ENCODE peak calls at places on chromosomes 13 and 19, in four cellular contexts. One of them, this sample, is unnamed.

GRCh38 chr19:4597975-4598671 is 38.6 kb upstream of the SEMA6B start:
- DNase-seq in GM04504: no peak
- DNase-seq in psoas muscle: no peak
- DNase-seq in NCI-H1105: peak; percentile 70
- DNase-seq in this sample: peak; percentile 25

GRCh38 chr13:110359840-110360301 is 52.8 kb downstream of the COL4A2 start:
- DNase-seq in NCI-H1105: no peak
- DNase-seq in psoas muscle: no peak
- DNase-seq in GM04504: no peak
- DNase-seq in this sample: no peak

GRCh38 chr13:40479196-40479845 is 187.1 kb downstream of the FOXO1 start:
- DNase-seq in NCI-H1105: no peak
- DNase-seq in GM04504: no peak
- DNase-seq in psoas muscle: no peak
- DNase-seq in this sample: no peak

GRCh38 chr13:63972328-63972727 is 2556.7 kb upstream of the PCDH20 start:
- DNase-seq in GM04504: no peak
- DNase-seq in psoas muscle: no peak
- DNase-seq in NCI-H1105: no peak
- DNase-seq in this sample: no peak

GRCh38 chr13:49502954-49503353 is 7.2 kb downstream of the PHF11 start:
- DNase-seq in GM04504: peak; percentile 42
- DNase-seq in psoas muscle: no peak
- DNase-seq in NCI-H1105: no peak
- DNase-seq in this sample: no peak

GRCh38 chr19:40143612-40144011 is 47.6 kb upstream of the MAP3K10 start:
- DNase-seq in NCI-H1105: no peak
- DNase-seq in psoas muscle: no peak
- DNase-seq in GM04504: no peak
- DNase-seq in this sample: peak; percentile 34

GRCh38 chr13:82833928-82834327 is 1048.3 kb downstream of the SLITRK1 start:
- DNase-seq in psoas muscle: no peak
- DNase-seq in NCI-H1105: no peak
- DNase-seq in GM04504: no peak
- DNase-seq in this sample: no peak

GRCh38 chr19:38537071-38537847 is 80.5 kb downstream of the MAP4K1 start:
- DNase-seq in psoas muscle: no peak
- DNase-seq in NCI-H1105: no peak
- DNase-seq in GM04504: no peak
- DNase-seq in this sample: no peak

GRCh38 chr13:64959276-64959675 is 2270.9 kb downstream of the PCDH9 start:
- DNase-seq in psoas muscle: no peak
- DNase-seq in NCI-H1105: no peak
- DNase-seq in GM04504: no peak
- DNase-seq in this sample: no peak

GRCh38 chr19:54364775-54365257 is at the start of gene LAIR1:
- DNase-seq in GM04504: no peak
- DNase-seq in psoas muscle: peak; percentile 61
- DNase-seq in NCI-H1105: no peak
- DNase-seq in this sample: peak; percentile 56

This sample was measured in naive B cell.